ENCODE peak calls at places on chromosomes 5 and 9, in four cellular contexts. Y is NCI-H748 treated with DMSO at 0.1 percent for 48 hours, N is Peyer's patch, C is skeletal muscle cell. Q is an unnamed sample.

GRCh38 chr9:114278881-114279570 is 43.9 kb upstream of the ORM1 start:
- DNase-seq in Y (no peak), N (no peak), C (no peak), Q (no peak)

GRCh38 chr5:157915638-157916037 is 56.7 kb upstream of the CLINT1 start:
- DNase-seq in Y (no peak), N (no peak), C (peak), Q (peak)

GRCh38 chr9:114117996-114118830 is 19.1 kb upstream of the KIF12 start:
- DNase-seq in Y (peak), N (no peak), C (no peak), Q (peak)

GRCh38 chr9:93826209-93826608 is 128.9 kb downstream of the BARX1 start:
- DNase-seq in Y (no peak), N (no peak), C (no peak), Q (no peak)

GRCh38 chr5:18113724-18114123 is 479.5 kb downstream of the TAF11L14 start:
- DNase-seq in Y (peak), N (no peak), C (no peak), Q (no peak)

GRCh38 chr9:127614961-127615360 is 2.9 kb downstream of the STXBP1 start:
- DNase-seq in Y (no peak), N (no peak), C (no peak), Q (no peak)

GRCh38 chr5:173624276-173624675 is 7.8 kb upstream of the BOD1 start:
- DNase-seq in Y (no peak), N (no peak), C (no peak), Q (no peak)

GRCh38 chr9:35322075-35322885 is 160.5 kb downstream of the UNC13B start:
- DNase-seq in Y (no peak), N (no peak), C (no peak), Q (no peak)

GRCh38 chr5:38463634-38464521 is 92.6 kb downstream of the LIFR start:
- DNase-seq in Y (no peak), N (no peak), C (peak), Q (peak)

GRCh38 chr5:80961376-80962281 is 1.5 kb downstream of the RASGRF2 start:
- DNase-seq in Y (no peak), N (no peak), C (no peak), Q (no peak)

GRCh38 chr5:132591140-132591539 is 34.4 kb downstream of the RAD50 start:
- DNase-seq in Y (no peak), N (no peak), C (no peak), Q (no peak)

GRCh38 chr9:27227192-27227591 is 69.8 kb downstream of the EQTN start:
- DNase-seq in Y (no peak), N (no peak), C (no peak), Q (no peak)

GRCh38 chr9:101453776-101454570 is 18.4 kb upstream of the ALDOB start:
- DNase-seq in Y (no peak), N (no peak), C (no peak), Q (no peak)

GRCh38 chr5:17381926-17382325 is 116.1 kb upstream of the TAF11L2 start:
- DNase-seq in Y (no peak), N (no peak), C (no peak), Q (peak)

GRCh38 chr5:36177715-36178556 is 26.0 kb downstream of the SKP2 start:
- DNase-seq in Y (peak), N (no peak), C (peak), Q (no peak)

GRCh38 chr9:114450833-114451706 is 54.2 kb downstream of the WHRN start:
- DNase-seq in Y (no peak), N (peak), C (no peak), Q (no peak)

GRCh38 chr9:7368410-7369292 is 430.9 kb downstream of the DMAC1 start:
- DNase-seq in Y (no peak), N (no peak), C (peak), Q (no peak)

GRCh38 chr5:1261643-1262042 is 33.2 kb downstream of the TERT start:
- DNase-seq in Y (no peak), N (no peak), C (no peak), Q (no peak)

GRCh38 chr9:76866689-76867088 is 39.2 kb downstream of the PRUNE2 start:
- DNase-seq in Y (no peak), N (no peak), C (peak), Q (no peak)

GRCh38 chr9:29198861-29199260 is 1625.6 kb upstream of the C9orf72 start:
- DNase-seq in Y (no peak), N (no peak), C (no peak), Q (no peak)

GRCh38 chr9:115601456-115601855 is 483.5 kb upstream of the TNC start:
- DNase-seq in Y (no peak), N (no peak), C (no peak), Q (no peak)

GRCh38 chr9:76365028-76365427 is 29.2 kb downstream of the RFK start:
- DNase-seq in Y (no peak), N (no peak), C (no peak), Q (no peak)

GRCh38 chr5:72598461-72599433 is 91.5 kb upstream of the ZNF366 start:
- DNase-seq in Y (no peak), N (peak), C (peak), Q (no peak)

GRCh38 chr9:93303258-93303771 is 119.4 kb downstream of the WNK2 start:
- DNase-seq in Y (no peak), N (peak), C (no peak), Q (no peak)

GRCh38 chr9:32427111-32427873 is 42.8 kb downstream of the ACO1 start:
- DNase-seq in Y (no peak), N (no peak), C (no peak), Q (peak)

GRCh38 chr5:136382791-136383190 is 17.4 kb upstream of the TRPC7 start:
- DNase-seq in Y (no peak), N (no peak), C (no peak), Q (no peak)

GRCh38 chr9:106438928-106439327 is 424.0 kb upstream of the ZNF462 start:
- DNase-seq in Y (no peak), N (no peak), C (no peak), Q (no peak)

GRCh38 chr9:34992376-34992951 is 2.9 kb downstream of the DNAJB5 start:
- DNase-seq in Y (no peak), N (no peak), C (peak), Q (no peak)

GRCh38 chr5:72438141-72438540 is 69.1 kb downstream of the ZNF366 start:
- DNase-seq in Y (no peak), N (no peak), C (no peak), Q (no peak)

GRCh38 chr5:18761801-18762200 is 1127.5 kb downstream of the TAF11L14 start:
- DNase-seq in Y (no peak), N (no peak), C (peak), Q (no peak)

GRCh38 chr5:95543017-95543705 is 11.6 kb downstream of the SKIC3 start:
- DNase-seq in Y (no peak), N (no peak), C (no peak), Q (no peak)

GRCh38 chr9:78196258-78196657 is 39.6 kb upstream of the CEP78 start:
- DNase-seq in Y (no peak), N (no peak), C (no peak), Q (no peak)